ENCODE peak calls at places on chromosomes 5 and 9, in four cellular contexts. Y is activated gamma-delta T cell treated with Interleukin-2 at 50 U/mL for 16 hours; X is AG20443; E is activated naive CD8-positive, alpha-beta T cell treated with anti-CD3 and anti-CD28 coated beads, Interleukin-2, amount 50 U/mL, for 24 hours. M is an unnamed sample.
A peak's percentile ranks its signal among the peaks of the same experiment; 100 is the strongest.

GRCh38 chr5:74422030-74422429 is 218.5 kb downstream of the ENC1 start:
- DNase-seq in Y (no peak), X (no peak), E (no peak), M (no peak)

GRCh38 chr5:127664082-127664481 is 15.2 kb downstream of the CTXN3 start:
- DNase-seq in Y (no peak), X (no peak), E (no peak), M (no peak)

GRCh38 chr5:1884638-1885475 is 2.1 kb upstream of the IRX4 start:
- DNase-seq in Y (no peak), X (no peak), E (no peak), M (no peak)

GRCh38 chr5:24428345-24428744 is 216.4 kb downstream of the CDH10 start:
- DNase-seq in Y (no peak), X (no peak), E (no peak), M (no peak)

GRCh38 chr5:142527664-142528295 is 158.1 kb downstream of the FGF1 start:
- DNase-seq in Y (no peak), X (no peak), E (no peak), M (no peak)

GRCh38 chr9:127020526-127021078 is 101.8 kb downstream of the ANGPTL2 start:
- DNase-seq in Y (no peak), X (no peak), E (no peak), M (no peak)

GRCh38 chr5:64742821-64743220 is 25.7 kb downstream of the SREK1IP1 start:
- DNase-seq in Y (no peak), X (no peak), E (no peak), M (no peak)

GRCh38 chr9:130499804-130500263 is 55.1 kb downstream of the ASS1 start:
- DNase-seq in Y (no peak), X (no peak), E (no peak), M (no peak)

GRCh38 chr5:32013658-32014057 is 160.5 kb downstream of the GOLPH3 start:
- DNase-seq in Y (no peak), X (no peak), E (no peak), M (no peak)

GRCh38 chr5:117872798-117873368 is 1115.5 kb downstream of the DTWD2 start:
- DNase-seq in Y (no peak), X (no peak), E (no peak), M (no peak)

GRCh38 chr9:78314550-78314949 is 17.6 kb downstream of the PSAT1 start:
- DNase-seq in Y (no peak), X (no peak), E (no peak), M (no peak)

GRCh38 chr9:5920860-5921328 is 30.2 kb downstream of the MLANA start:
- DNase-seq in Y (no peak), X (peak; percentile 51), E (no peak), M (no peak)

GRCh38 chr5:7779663-7780030 is 71.3 kb downstream of the CFAP90 start:
- DNase-seq in Y (no peak), X (no peak), E (no peak), M (no peak)

GRCh38 chr5:48192-48591 is 43.8 kb upstream of the PLEKHG4B start:
- DNase-seq in Y (no peak), X (no peak), E (no peak), M (no peak)

GRCh38 chr9:3118081-3118480 is 274.2 kb upstream of the PUM3 start:
- DNase-seq in Y (no peak), X (no peak), E (no peak), M (no peak)